ENCODE peak calls at places on chromosomes 13 and 19, in six cellular contexts. V is GM23338, U is stomach, A is OCI-LY7, E is Caco-2, O is breast epithelium. C is an unnamed sample.

GRCh38 chr19:40344422-40344821 is 3.8 kb downstream of the C19orf47 start:
- DNase-seq in U (no peak), O (no peak), V (no peak), E (no peak), A (no peak), C (no peak)

GRCh38 chr19:17049711-17050280 is 23.2 kb upstream of the CPAMD8 start:
- DNase-seq in E (no peak), O (no peak), A (no peak), V (no peak), U (no peak), C (no peak)

GRCh38 chr19:48487944-48488343 is 18.8 kb downstream of the CYTH2 start:
- DNase-seq in A (no peak), E (no peak), U (peak; percentile 88), V (no peak), O (peak; percentile 94), C (no peak)

GRCh38 chr13:33322474-33322827 is 36.9 kb upstream of the STARD13 start:
- DNase-seq in V (no peak), U (no peak), E (no peak), O (no peak), A (no peak), C (no peak)

GRCh38 chr13:80359459-80360297 is 18.8 kb upstream of the SPRY2 start:
- DNase-seq in U (no peak), E (no peak), V (peak; percentile 94), A (no peak), O (no peak), C (no peak)

GRCh38 chr13:43126420-43126819 is 103.0 kb downstream of the DNAJC15 start:
- DNase-seq in U (no peak), O (no peak), V (no peak), E (no peak), A (no peak), C (no peak)

GRCh38 chr13:28582225-28582891 is 76.6 kb upstream of the POMP start:
- DNase-seq in U (no peak), E (peak; percentile 30), O (no peak), V (no peak), A (no peak), C (no peak)

GRCh38 chr13:33328691-33329090 is 43.1 kb upstream of the STARD13 start:
- DNase-seq in E (no peak), V (no peak), O (no peak), A (no peak), U (no peak), C (no peak)

GRCh38 chr19:1434040-1434366 is 4.2 kb upstream of the RPS15 start:
- DNase-seq in E (no peak), O (no peak), A (no peak), U (no peak), V (no peak), C (no peak)

GRCh38 chr13:23673354-23673753 is 103.1 kb downstream of the TNFRSF19 start:
- DNase-seq in E (no peak), V (no peak), O (no peak), U (no peak), A (no peak), C (no peak)

GRCh38 chr13:97977982-97978381 is 24.5 kb downstream of the IPO5 start:
- DNase-seq in U (no peak), V (no peak), A (no peak), O (no peak), E (no peak), C (no peak)

GRCh38 chr19:8696993-8697392 is 1.6 kb downstream of the ACTL9 start:
- DNase-seq in V (no peak), A (no peak), U (no peak), E (no peak), O (no peak), C (no peak)

GRCh38 chr13:45132384-45133064 is 12.2 kb downstream of the GTF2F2 start:
- DNase-seq in A (peak; percentile 61), O (no peak), V (no peak), E (no peak), U (no peak), C (no peak)

GRCh38 chr13:32426981-32427851 is 714 bp downstream of the N4BP2L1 start:
- DNase-seq in U (peak; percentile 57), A (peak; percentile 57), V (peak; percentile 91), E (peak; percentile 58), O (peak; percentile 62), C (peak; percentile 39)

GRCh38 chr13:79481685-79482052 is 714 bp downstream of the NDFIP2 start:
- DNase-seq in O (no peak), U (peak; percentile 28), V (no peak), E (peak; percentile 43), A (peak; percentile 16), C (no peak)

GRCh38 chr19:43552616-43553015 is 19.6 kb downstream of the ZNF575 start:
- DNase-seq in E (no peak), A (no peak), U (no peak), V (no peak), O (no peak), C (no peak)

GRCh38 chr19:48835734-48836088 is 580 bp downstream of the HSD17B14 start:
- DNase-seq in E (peak; percentile 97), U (peak; percentile 98), A (peak; percentile 94), V (peak; percentile 98), O (peak; percentile 95), C (peak; percentile 99)

GRCh38 chr13:33218426-33218825 is 67.1 kb downstream of the STARD13 start:
- DNase-seq in O (no peak), U (no peak), A (no peak), V (no peak), E (no peak), C (no peak)

GRCh38 chr19:34502582-34503545 is 21.3 kb downstream of the WTIP start:
- DNase-seq in E (no peak), V (no peak), A (no peak), O (no peak), U (peak; percentile 22), C (no peak)

GRCh38 chr19:29858000-29858596 is 46.3 kb downstream of the CCNE1 start:
- DNase-seq in U (peak; percentile 50), V (peak; percentile 87), E (peak; percentile 74), A (peak; percentile 55), O (peak; percentile 53), C (no peak)

DNA sequence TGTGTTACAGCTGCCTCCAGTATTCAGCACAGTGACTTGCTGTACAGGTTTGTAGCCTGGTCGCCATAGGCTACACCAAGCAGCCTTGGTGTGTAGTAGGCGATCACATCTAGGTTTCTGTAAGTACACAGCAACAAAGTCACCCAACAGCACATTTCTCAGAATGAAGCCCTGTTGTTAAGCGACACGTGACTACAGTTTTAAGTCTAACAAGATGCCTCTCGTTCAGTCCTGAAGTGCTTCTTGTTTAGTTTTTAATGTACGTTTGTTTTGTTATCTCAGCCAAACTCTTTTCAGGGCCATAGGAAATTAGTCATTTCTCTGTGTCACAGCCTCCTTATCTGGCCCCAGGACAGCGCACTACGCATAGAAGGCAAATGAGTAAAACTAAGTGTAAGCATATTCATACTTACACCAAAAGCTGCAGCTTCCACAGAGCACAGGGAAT is 50.0 kb upstream of the GPR183 start:
- DNase-seq in A (no peak), V (no peak), U (no peak), O (no peak), E (no peak), C (no peak)
- H3K4me1 ChIP-seq in A (peaks cover 12% of the 10 kb centered on the region), V (no peaks in the 10 kb centered on the region), U (peaks cover 14% of the 10 kb centered on the region), O (peaks cover 7% of the 10 kb centered on the region), E (no peaks in the 10 kb centered on the region), C (peaks cover 24% of the 10 kb centered on the region)

GRCh38 chr13:71339010-71339409 is 528.0 kb downstream of the DACH1 start:
- DNase-seq in U (no peak), O (no peak), E (no peak), A (no peak), V (no peak), C (no peak)

DNA sequence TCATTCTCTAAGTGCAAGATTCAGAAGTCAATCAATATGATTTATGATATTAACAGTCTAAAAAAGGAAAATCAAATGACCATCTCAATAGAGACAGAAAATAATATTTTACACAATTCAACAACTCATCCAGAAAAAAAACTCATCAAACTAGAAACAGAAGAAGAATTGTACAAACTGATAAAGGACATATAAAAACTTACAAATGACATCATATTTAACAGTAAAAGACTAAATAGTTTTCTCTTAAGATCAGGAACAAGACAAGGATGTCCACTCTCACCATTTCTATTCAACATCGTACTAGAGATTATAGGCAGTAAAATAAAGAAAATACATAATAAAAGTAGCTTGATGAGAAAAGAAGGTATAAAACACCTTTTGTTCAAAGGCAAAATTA is 527.3 kb downstream of the DACH1 start:
- DNase-seq in E (no peak), U (no peak), V (no peak), O (no peak), A (no peak), C (no peak)
- H3K4me3 ChIP-seq in E (no peak overlapping the region), U (no peak overlapping the region), V (no peak overlapping the region), O (no peak overlapping the region), A (no peak overlapping the region), C (no peak overlapping the region)

GRCh38 chr13:39960206-39960605 is 304.7 kb downstream of the COG6 start:
- DNase-seq in O (no peak), E (no peak), V (no peak), U (no peak), A (no peak), C (no peak)

GRCh38 chr13:39957868-39958676 is 302.6 kb downstream of the COG6 start:
- DNase-seq in O (no peak), U (no peak), A (peak; percentile 23), V (no peak), E (no peak), C (no peak)

GRCh38 chr13:39961036-39961435 is 305.6 kb downstream of the COG6 start:
- DNase-seq in O (no peak), A (no peak), U (no peak), V (no peak), E (peak; percentile 11), C (no peak)

GRCh38 chr13:39956036-39956435 is 300.6 kb downstream of the COG6 start:
- DNase-seq in E (no peak), V (no peak), A (peak; percentile 33), O (no peak), U (no peak), C (no peak)

GRCh38 chr13:39959497-39959896 is 304.0 kb downstream of the COG6 start:
- DNase-seq in O (no peak), E (no peak), U (no peak), V (no peak), A (no peak), C (no peak)
- TF ChIP-seq CTCF in O (no peak), E (no peak), U (no peak), V (no peak), A (no peak), C (no peak)

GRCh38 chr13:49586717-49587116 is 1.4 kb upstream of the RCBTB1 start:
- DNase-seq in E (no peak), V (no peak), A (no peak), O (no peak), U (no peak), C (no peak)

GRCh38 chr13:49584771-49585182 is 581 bp downstream of the RCBTB1 start:
- DNase-seq in E (no peak), A (peak; percentile 60), V (peak; percentile 31), U (no peak), O (no peak), C (no peak)

GRCh38 chr13:49580980-49581680 is 4.2 kb downstream of the RCBTB1 start:
- DNase-seq in O (no peak), A (peak; percentile 57), U (no peak), E (no peak), V (no peak), C (no peak)

GRCh38 chr13:49587311-49587847 is 2.0 kb upstream of the RCBTB1 start:
- DNase-seq in O (no peak), V (no peak), U (no peak), A (no peak), E (no peak), C (no peak)

GRCh38 chr13:49585220-49586157 is at the start of gene RCBTB1:
- DNase-seq in A (peak; percentile 84), V (peak; percentile 86), E (peak; percentile 76), U (peak; percentile 77), O (peak; percentile 67), C (peak; percentile 18)
- H3K4me1 ChIP-seq in A (peaks cover 31% of the 10 kb centered on the region), V (peaks cover 18% of the 10 kb centered on the region), E (peaks cover 19% of the 10 kb centered on the region), U (peaks cover 8% of the 10 kb centered on the region), O (peaks cover 4% of the 10 kb centered on the region), C (peaks cover 4% of the 10 kb centered on the region)

GRCh38 chr13:113005997-113006396 is 37.0 kb downstream of the MCF2L start:
- DNase-seq in O (no peak), E (no peak), U (no peak), V (no peak), A (no peak), C (no peak)
- H3K4me3 ChIP-seq in O (no peak overlapping the region), E (no peak overlapping the region), U (no peak overlapping the region), V (no peak overlapping the region), A (no peak overlapping the region), C (no peak overlapping the region)

C was measured in tibial nerve.